ENCODE peak calls at places on chromosomes 5 and 9, in seven cellular contexts. One of them, this sample, is unnamed.
A peak's percentile ranks its signal among the peaks of the same experiment; 100 is the strongest.

GRCh38 chr9:109452761-109453160 is 45.3 kb downstream of the PTPN3 start:
- DNase-seq in stromal cell of bone marrow: no peak
- DNase-seq in A549: peak; percentile 76
- DNase-seq in activated naive CD4-positive, alpha-beta T cell: no peak
- DNase-seq in colonic mucosa: no peak
- DNase-seq in epithelial cell of esophagus: peak; percentile 83
- DNase-seq in mucosa of gallbladder: no peak
- DNase-seq in this sample: no peak

GRCh38 chr9:73153793-73154227 is 2.1 kb downstream of the ANXA1 start:
- DNase-seq in stromal cell of bone marrow: no peak
- DNase-seq in A549: peak; percentile 68
- DNase-seq in activated naive CD4-positive, alpha-beta T cell: no peak
- DNase-seq in colonic mucosa: no peak
- DNase-seq in epithelial cell of esophagus: peak; percentile 75
- DNase-seq in mucosa of gallbladder: no peak
- DNase-seq in this sample: no peak

GRCh38 chr5:122471031-122471751 is 159.2 kb downstream of the SNCAIP start:
- DNase-seq in stromal cell of bone marrow: no peak
- DNase-seq in A549: no peak
- DNase-seq in activated naive CD4-positive, alpha-beta T cell: no peak
- DNase-seq in colonic mucosa: no peak
- DNase-seq in epithelial cell of esophagus: no peak
- DNase-seq in mucosa of gallbladder: no peak
- DNase-seq in this sample: no peak

GRCh38 chr5:154078305-154078704 is 39.5 kb downstream of the MFAP3 start:
- DNase-seq in stromal cell of bone marrow: no peak
- DNase-seq in A549: no peak
- DNase-seq in activated naive CD4-positive, alpha-beta T cell: no peak
- DNase-seq in colonic mucosa: no peak
- DNase-seq in epithelial cell of esophagus: peak; percentile 10
- DNase-seq in mucosa of gallbladder: no peak
- DNase-seq in this sample: no peak

GRCh38 chr5:122434120-122434519 is 122.1 kb downstream of the SNCAIP start:
- DNase-seq in stromal cell of bone marrow: peak; percentile 28
- DNase-seq in A549: no peak
- DNase-seq in activated naive CD4-positive, alpha-beta T cell: no peak
- DNase-seq in colonic mucosa: no peak
- DNase-seq in epithelial cell of esophagus: no peak
- DNase-seq in mucosa of gallbladder: no peak
- DNase-seq in this sample: peak; percentile 13

GRCh38 chr9:99035313-99035712 is 69.6 kb upstream of the TGFBR1 start:
- DNase-seq in stromal cell of bone marrow: no peak
- DNase-seq in A549: no peak
- DNase-seq in activated naive CD4-positive, alpha-beta T cell: no peak
- DNase-seq in colonic mucosa: no peak
- DNase-seq in epithelial cell of esophagus: no peak
- DNase-seq in mucosa of gallbladder: no peak
- DNase-seq in this sample: no peak

GRCh38 chr5:151094054-151094858 is 13.4 kb upstream of the TNIP1 start:
- DNase-seq in stromal cell of bone marrow: no peak
- DNase-seq in A549: peak; percentile 48
- DNase-seq in activated naive CD4-positive, alpha-beta T cell: no peak
- DNase-seq in colonic mucosa: peak; percentile 74
- DNase-seq in epithelial cell of esophagus: peak; percentile 57
- DNase-seq in mucosa of gallbladder: no peak
- DNase-seq in this sample: no peak

GRCh38 chr9:106625259-106625789 is 237.6 kb upstream of the ZNF462 start:
- DNase-seq in stromal cell of bone marrow: no peak
- DNase-seq in A549: no peak
- DNase-seq in activated naive CD4-positive, alpha-beta T cell: no peak
- DNase-seq in colonic mucosa: no peak
- DNase-seq in epithelial cell of esophagus: no peak
- DNase-seq in mucosa of gallbladder: no peak
- DNase-seq in this sample: no peak

GRCh38 chr5:168879929-168880328 is 300.8 kb upstream of the PANK3 start:
- DNase-seq in stromal cell of bone marrow: peak; percentile 41
- DNase-seq in A549: peak; percentile 23
- DNase-seq in activated naive CD4-positive, alpha-beta T cell: no peak
- DNase-seq in colonic mucosa: no peak
- DNase-seq in epithelial cell of esophagus: no peak
- DNase-seq in mucosa of gallbladder: peak; percentile 44
- DNase-seq in this sample: no peak

GRCh38 chr9:137158625-137159024 is 11.2 kb downstream of the LRRC26 start:
- DNase-seq in stromal cell of bone marrow: no peak
- DNase-seq in A549: no peak
- DNase-seq in activated naive CD4-positive, alpha-beta T cell: no peak
- DNase-seq in colonic mucosa: no peak
- DNase-seq in epithelial cell of esophagus: no peak
- DNase-seq in mucosa of gallbladder: no peak
- DNase-seq in this sample: no peak

GRCh38 chr5:37830348-37830747 is 9.5 kb downstream of the GDNF start:
- DNase-seq in stromal cell of bone marrow: no peak
- DNase-seq in A549: no peak
- DNase-seq in activated naive CD4-positive, alpha-beta T cell: no peak
- DNase-seq in colonic mucosa: no peak
- DNase-seq in epithelial cell of esophagus: no peak
- DNase-seq in mucosa of gallbladder: no peak
- DNase-seq in this sample: no peak

GRCh38 chr9:120916573-120916972 is 10.0 kb downstream of the TRAF1 start:
- DNase-seq in stromal cell of bone marrow: no peak
- DNase-seq in A549: no peak
- DNase-seq in activated naive CD4-positive, alpha-beta T cell: no peak
- DNase-seq in colonic mucosa: no peak
- DNase-seq in epithelial cell of esophagus: peak; percentile 55
- DNase-seq in mucosa of gallbladder: peak; percentile 52
- DNase-seq in this sample: peak; percentile 87

GRCh38 chr9:97564291-97565175 is 63.1 kb downstream of the TMOD1 start:
- DNase-seq in stromal cell of bone marrow: peak; percentile 26
- DNase-seq in A549: peak; percentile 19
- DNase-seq in activated naive CD4-positive, alpha-beta T cell: no peak
- DNase-seq in colonic mucosa: peak; percentile 48
- DNase-seq in epithelial cell of esophagus: peak; percentile 11
- DNase-seq in mucosa of gallbladder: peak; percentile 55
- DNase-seq in this sample: peak; percentile 44